ENCODE peak calls at places on chromosomes 12 and 14, in eight cellular contexts. C is psoas muscle; U is CD8-positive, alpha-beta T cell; P is fibroblast of lung; K is left lung; T is tibial artery; Z is colonic mucosa; M is spleen. L is an unnamed sample. For H3K36me3, the result is how much of the 10 kb centered on the place peaks cover.

GRCh38 chr12:120235369-120236123 is 30.0 kb downstream of the PXN start:
- DNase-seq in U (no peak), M (no peak), K (no peak), C (no peak), P (no peak), T (no peak), Z (no peak), L (no peak)

GRCh38 chr14:76386922-76387782 is 11.2 kb downstream of the ESRRB start:
- DNase-seq in T (peak), K (peak), M (no peak), Z (peak), C (peak), U (peak), P (peak), L (no peak)

GRCh38 chr12:74752196-74752595 is 214.6 kb downstream of the ATXN7L3B start:
- DNase-seq in U (no peak), P (no peak), Z (no peak), C (no peak), K (no peak), M (no peak), T (no peak), L (no peak)

GRCh38 chr12:15608931-15609330 is 180.3 kb downstream of the EPS8 start:
- DNase-seq in T (no peak), M (no peak), Z (no peak), U (no peak), C (no peak), K (no peak), P (peak), L (no peak)

GRCh38 chr12:52249041-52249461 is 16.0 kb downstream of the KRT7 start:
- DNase-seq in T (peak), U (no peak), P (no peak), K (peak), M (no peak), C (peak), Z (no peak), L (no peak)

GRCh38 chr12:32504626-32505025 is 105.3 kb downstream of the FGD4 start:
- DNase-seq in M (no peak), T (no peak), C (no peak), P (no peak), Z (no peak), K (no peak), U (no peak), L (no peak)

GRCh38 chr12:132083731-132084641 is 60.1 kb downstream of the DDX51 start:
- DNase-seq in T (peak), Z (peak), P (peak), M (peak), U (peak), K (peak), C (peak), L (peak)

GRCh38 chr14:75549169-75549568 is 26.9 kb downstream of the BATF start:
- DNase-seq in U (no peak), M (no peak), T (no peak), C (no peak), K (peak), Z (no peak), P (no peak), L (no peak)

GRCh38 chr12:46368138-46368537 is 4.4 kb downstream of the SLC38A2 start:
- DNase-seq in K (no peak), P (no peak), T (no peak), M (no peak), C (no peak), U (no peak), Z (no peak), L (peak)

GRCh38 chr12:20426191-20426590 is 57.9 kb downstream of the PDE3A start:
- DNase-seq in M (no peak), Z (no peak), P (no peak), U (no peak), T (peak), C (peak), K (no peak), L (no peak)

GRCh38 chr14:100066984-100067383 is 1.8 kb downstream of the EVL start:
- DNase-seq in P (no peak), M (no peak), C (no peak), Z (no peak), T (no peak), U (no peak), K (no peak), L (no peak)

GRCh38 chr12:67482751-67483661 is 165.5 kb upstream of the DYRK2 start:
- DNase-seq in K (peak), T (peak), Z (peak), P (peak), M (peak), C (peak), U (peak), L (no peak)

GRCh38 chr12:113299619-113300237 is 35.2 kb downstream of the SLC8B1 start:
- DNase-seq in Z (peak), C (peak), U (no peak), M (no peak), P (peak), K (peak), T (peak), L (peak)

GRCh38 chr14:78752789-78753188 is 582.6 kb downstream of the NRXN3 start:
- DNase-seq in P (peak), U (no peak), C (no peak), T (no peak), M (no peak), K (no peak), Z (no peak), L (no peak)

GRCh38 chr12:49146406-49146805 is 15.2 kb upstream of the TUBA1B start:
- DNase-seq in M (no peak), K (no peak), T (no peak), C (no peak), Z (no peak), U (no peak), P (no peak), L (no peak)

GRCh38 chr12:23729354-23729753 is 220.1 kb downstream of the SOX5 start:
- DNase-seq in P (peak), T (no peak), C (no peak), Z (no peak), M (no peak), U (no peak), K (no peak), L (no peak)

GRCh38 chr14:79036506-79036905 is 866.3 kb downstream of the NRXN3 start:
- DNase-seq in T (no peak), Z (no peak), K (no peak), P (no peak), C (no peak), U (no peak), M (no peak), L (no peak)

GRCh38 chr12:3336606-3337311 is 154.2 kb upstream of the PRMT8 start:
- DNase-seq in P (peak), U (no peak), C (no peak), Z (no peak), M (peak), T (no peak), K (no peak), L (no peak)

GRCh38 chr12:50611021-50611420 is 106.2 kb downstream of the DIP2B start:
- DNase-seq in M (no peak), U (no peak), K (no peak), Z (no peak), C (no peak), P (no peak), T (no peak), L (no peak)

GRCh38 chr12:112839386-112839972 is 47.9 kb downstream of the RPH3A start:
- DNase-seq in C (no peak), Z (no peak), P (peak), U (no peak), K (no peak), M (no peak), T (no peak), L (peak)

GRCh38 chr12:18358077-18358476 is 96.8 kb downstream of the PIK3C2G start:
- DNase-seq in M (no peak), T (no peak), P (no peak), C (no peak), Z (no peak), U (no peak), K (no peak), L (no peak)

GRCh38 chr12:49588761-49589516 is 16.5 kb downstream of the FAM186B start:
- DNase-seq in M (no peak), K (no peak), C (no peak), T (no peak), Z (no peak), U (no peak), P (no peak), L (no peak)

GRCh38 chr12:9107542-9107873 is 8.2 kb downstream of the A2M start:
- DNase-seq in T (no peak), U (no peak), P (no peak), Z (no peak), M (no peak), K (no peak), C (no peak), L (no peak)

GRCh38 chr12:5096241-5096880 is 52.7 kb downstream of the KCNA5 start:
- DNase-seq in P (peak), K (no peak), C (no peak), Z (no peak), M (no peak), U (no peak), T (no peak), L (no peak)

GRCh38 chr12:12992418-12993175 is 7.5 kb downstream of the HEBP1 start:
- DNase-seq in Z (peak), M (no peak), K (peak), U (no peak), C (no peak), P (peak), T (peak), L (no peak)

GRCh38 chr14:81710232-81710845 is 176.7 kb upstream of the SEL1L start:
- DNase-seq in C (no peak), T (no peak), M (no peak), U (no peak), K (no peak), P (peak), Z (no peak), L (peak)

GRCh38 chr12:101696477-101697196 is 803 bp upstream of the CHPT1 start:
- DNase-seq in Z (peak), K (peak), M (peak), C (peak), U (peak), T (peak), P (no peak), L (no peak)

GRCh38 chr14:51539571-51540037 is 112.1 kb upstream of the FRMD6 start:
- DNase-seq in K (no peak), M (no peak), Z (no peak), C (no peak), U (no peak), P (peak), T (no peak), L (peak)

GRCh38 chr14:93042968-93043940 is 72.5 kb downstream of the ITPK1 start:
- DNase-seq in K (peak), P (peak), Z (peak), U (no peak), C (no peak), T (peak), M (no peak), L (peak)

GRCh38 chr14:90781876-90782275 is 34.4 kb downstream of the TTC7B start:
- DNase-seq in T (no peak), Z (no peak), M (peak), C (no peak), K (no peak), P (no peak), U (no peak), L (no peak)
- H3K36me3 ChIP-seq in T (under half), Z (under half), M (under half), C (half or more), K (under half), P (under half), U (under half), L (under half)

GRCh38 chr14:69289811-69290520 is 30.0 kb downstream of the GALNT16 start:
- DNase-seq in C (no peak), U (peak), M (no peak), T (no peak), Z (no peak), P (no peak), K (no peak), L (no peak)

GRCh38 chr14:69287096-69287991 is 27.4 kb downstream of the GALNT16 start:
- DNase-seq in U (no peak), C (no peak), K (no peak), T (no peak), P (peak), Z (no peak), M (no peak), L (no peak)

GRCh38 chr14:69288956-69289705 is 29.2 kb downstream of the GALNT16 start:
- DNase-seq in K (no peak), T (no peak), Z (no peak), C (no peak), P (peak), M (no peak), U (peak), L (no peak)

GRCh38 chr14:69285661-69286255 is 25.8 kb downstream of the GALNT16 start:
- DNase-seq in Z (no peak), K (no peak), M (no peak), C (no peak), U (peak), P (no peak), T (no peak), L (no peak)

DNA sequence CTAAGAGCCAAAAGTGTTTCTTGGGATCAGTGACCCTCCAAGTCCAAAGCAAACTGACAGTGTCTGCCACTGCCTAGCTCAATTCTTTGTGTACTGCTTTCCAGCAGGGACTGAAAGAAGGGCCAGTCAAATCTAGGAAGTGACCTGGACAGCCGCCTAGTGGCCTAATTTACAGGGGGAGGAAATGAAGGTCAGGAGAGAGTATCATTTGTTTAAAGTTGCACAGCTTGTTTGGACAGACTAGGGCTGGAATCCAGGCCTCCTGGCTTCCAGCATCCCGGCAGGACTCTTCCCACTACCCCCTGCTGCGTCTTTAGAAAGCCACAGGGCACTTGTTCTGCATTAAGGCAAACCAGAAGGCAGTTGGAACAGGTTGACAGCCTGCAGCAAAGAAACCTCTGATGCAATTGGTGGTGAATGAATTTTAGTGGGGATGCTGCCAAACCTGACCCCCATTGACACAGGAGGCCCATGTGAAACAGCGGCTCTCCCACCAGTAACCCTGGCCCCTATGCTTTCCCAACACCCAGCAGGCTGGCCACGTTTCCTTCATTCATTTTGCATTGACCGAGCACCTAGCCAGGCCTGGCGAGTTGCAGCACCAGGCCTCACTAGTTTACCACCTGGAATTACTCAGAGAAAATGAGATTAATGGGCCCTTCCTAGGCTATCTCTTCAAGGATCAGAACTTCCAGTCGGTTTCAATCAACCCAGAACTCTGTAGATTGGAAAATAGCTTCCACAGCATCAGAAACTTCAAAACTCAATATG is 28.2 kb downstream of the GALNT16 start:
- DNase-seq in K (no peak), C (peak), M (no peak), T (peak), Z (peak), U (peak), P (peak), L (no peak)
- TF ChIP-seq CTCF in K (no peak), C (no peak), M (peak), T (peak), Z (no peak), U (no peak), P (peak), L (peak)

DNA sequence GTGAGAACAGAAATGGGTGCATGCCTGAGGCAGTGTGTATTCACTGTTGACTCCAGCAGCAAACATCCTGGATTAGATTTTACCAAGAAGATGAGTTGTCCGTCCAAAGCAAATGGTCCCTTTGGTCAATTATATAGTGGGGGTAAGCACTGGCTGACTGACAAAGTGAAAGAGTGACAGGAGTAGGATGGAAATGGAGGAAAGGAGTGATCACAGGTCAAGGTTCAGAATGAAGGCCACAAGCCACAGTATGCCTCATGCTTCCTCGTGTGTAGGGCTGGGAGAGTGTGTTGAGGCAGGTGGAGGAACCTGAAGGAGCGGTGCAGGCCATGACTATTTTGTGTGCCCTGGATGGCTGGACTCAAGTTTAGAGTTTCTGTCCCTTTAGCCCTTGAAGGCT is 14.3 kb downstream of the DHRS2 start:
- DNase-seq in P (no peak), Z (no peak), C (no peak), M (no peak), K (no peak), T (no peak), U (no peak), L (no peak)
- H3K36me3 ChIP-seq in P (under half), Z (under half), C (under half), M (under half), K (under half), T (under half), U (under half), L (under half)

GRCh38 chr14:98172243-98172778 is 1099.7 kb downstream of the BCL11B start:
- DNase-seq in T (no peak), K (no peak), Z (no peak), C (no peak), P (no peak), U (no peak), M (no peak), L (no peak)
- TF ChIP-seq CTCF in T (no peak), K (no peak), Z (no peak), C (no peak), P (no peak), U (no peak), M (no peak), L (no peak)